ENCODE peak calls at places on chromosomes 1 and 21, in four cellular contexts. L is PC-9, N is fibroblast of lung, P is K562. J is an unnamed sample.
A peak's percentile ranks its signal among the peaks of the same experiment; 100 is the strongest.

GRCh38 chr1:198169704-198170103 is 12.9 kb downstream of the NEK7 start:
- DNase-seq in N (peak; percentile 30), P (peak; percentile 14), L (no peak), J (no peak)

GRCh38 chr1:183780757-183781156 is 24.2 kb upstream of the RGL1 start:
- DNase-seq in L (no peak), P (no peak), N (no peak), J (no peak)

GRCh38 chr1:87927391-87928073 is 598.9 kb downstream of the LMO4 start:
- DNase-seq in N (peak; percentile 74), P (no peak), L (peak; percentile 64), J (no peak)

GRCh38 chr1:235648407-235648907 is 1.1 kb downstream of the GNG4 start:
- DNase-seq in L (no peak), P (no peak), N (no peak), J (no peak)

GRCh38 chr1:51616490-51616889 is 402 bp upstream of the OSBPL9 start:
- DNase-seq in L (no peak), P (no peak), N (no peak), J (no peak)

GRCh38 chr1:167065481-167065880 is 24.7 kb downstream of the GPA33 start:
- DNase-seq in P (no peak), N (no peak), L (no peak), J (no peak)

GRCh38 chr1:81808760-81809159 is 8.0 kb downstream of the ADGRL2 start:
- DNase-seq in L (no peak), N (no peak), P (no peak), J (no peak)

GRCh38 chr1:96234299-96234698 is 487.3 kb upstream of the PTBP2 start:
- DNase-seq in N (peak; percentile 81), P (no peak), L (peak; percentile 25), J (peak; percentile 56)

GRCh38 chr1:104780470-104781078 is 1030.9 kb downstream of the AMY1C start:
- DNase-seq in P (peak; percentile 14), L (peak; percentile 3), N (no peak), J (no peak)

GRCh38 chr21:17688912-17689874 is 76.5 kb upstream of the BTG3 start:
- DNase-seq in N (peak; percentile 67), P (peak; percentile 19), L (peak; percentile 90), J (no peak)
- TF ChIP-seq CTCF in N (no peak), P (peak; percentile 36), L (peak; percentile 73), J (no peak)

GRCh38 chr1:78565393-78565792 is 54.9 kb upstream of the IFI44L start:
- DNase-seq in N (no peak), P (no peak), L (no peak), J (no peak)

DNA sequence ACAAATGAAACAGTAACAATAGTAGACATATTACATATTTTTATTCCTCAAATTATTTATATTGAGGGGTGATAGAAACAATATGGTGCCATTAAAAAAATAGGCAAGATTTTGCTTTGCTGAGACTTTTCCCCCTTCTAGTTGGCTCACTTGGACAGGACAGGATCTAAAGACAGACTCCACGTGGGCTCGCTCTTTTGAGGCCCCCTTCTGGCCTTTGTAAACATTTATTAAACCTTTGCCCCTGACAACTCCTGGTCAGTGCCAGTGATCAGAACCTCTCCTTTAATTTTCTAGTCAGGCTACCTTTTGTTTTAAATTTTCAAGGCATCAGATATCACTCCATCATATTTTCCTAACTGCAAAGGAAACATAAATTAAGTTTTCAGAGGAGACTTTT is 49.7 kb upstream of the IFI44L start:
- DNase-seq in N (no peak), L (no peak), P (no peak), J (no peak)
- TF ChIP-seq CTCF in N (no peak), L (no peak), P (no peak), J (no peak)

DNA sequence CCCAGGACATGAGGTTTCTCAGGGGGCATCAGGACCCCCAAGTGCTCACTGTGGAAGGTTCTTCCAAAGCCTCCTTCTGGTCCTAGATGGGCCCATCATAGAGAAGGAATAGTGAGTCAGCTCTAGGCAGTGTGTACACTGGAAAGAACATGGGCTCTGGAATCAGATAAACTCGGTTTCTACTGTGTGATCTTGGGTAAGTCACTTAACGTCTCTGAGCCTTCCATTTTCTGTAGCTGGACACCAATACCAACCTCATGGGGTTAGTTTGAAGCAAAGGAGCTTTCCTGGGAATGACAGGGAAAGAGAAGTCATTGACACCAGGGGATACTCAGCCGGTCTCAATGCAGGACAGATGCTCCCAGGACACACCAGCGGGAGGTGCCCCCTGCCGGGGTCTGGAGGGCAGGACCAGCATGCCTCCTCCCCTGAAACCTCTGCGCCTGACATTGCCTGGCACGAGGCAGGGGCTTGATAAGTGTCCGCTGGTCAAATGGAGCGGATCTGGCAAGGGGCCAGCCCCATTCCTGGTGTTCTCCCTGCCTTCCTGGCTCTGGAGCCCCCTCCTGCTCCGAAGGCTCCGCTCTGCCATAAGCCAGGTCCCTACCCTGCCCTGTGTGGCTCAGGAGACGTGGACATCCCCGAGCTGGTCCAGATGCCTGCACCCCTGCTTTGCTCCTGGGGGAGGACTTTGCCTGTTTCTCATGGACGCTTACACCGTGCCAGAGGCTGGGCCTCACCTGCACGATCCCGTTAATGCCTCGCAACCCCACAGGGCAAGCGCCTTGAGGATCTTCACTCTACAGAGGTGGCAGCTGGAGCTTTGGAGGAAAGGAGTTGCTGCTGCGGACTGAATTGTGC is 52.8 kb downstream of the EDN2 start:
- DNase-seq in P (no peak), N (no peak), L (no peak), J (no peak)
- TF ChIP-seq CTCF in P (no peak), N (no peak), L (no peak), J (no peak)

DNA sequence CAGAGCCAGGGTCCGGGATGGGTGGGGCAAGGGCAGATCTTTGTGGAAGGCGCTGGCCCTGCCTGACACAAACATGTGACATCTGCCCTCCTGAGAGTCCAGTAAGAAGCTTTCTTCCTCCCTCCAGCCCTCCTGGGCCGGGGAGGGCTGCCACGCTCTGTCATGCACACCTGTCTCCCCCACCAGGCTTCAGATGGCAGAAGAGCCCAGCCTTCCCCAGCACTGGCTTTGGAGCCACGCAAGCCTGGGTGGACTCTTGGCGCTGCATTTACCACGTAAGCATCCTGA is 84.2 kb downstream of the IGSF21 start:
- DNase-seq in N (no peak), L (no peak), P (no peak), J (no peak)
- TF ChIP-seq CTCF in N (no peak), L (no peak), P (no peak), J (no peak)

GRCh38 chr1:70043806-70044205 is 161.6 kb downstream of the LRRC40 start:
- DNase-seq in N (peak; percentile 86), L (peak; percentile 32), P (no peak), J (no peak)

GRCh38 chr1:70039485-70039884 is 165.9 kb downstream of the LRRC40 start:
- DNase-seq in L (no peak), N (no peak), P (peak; percentile 13), J (no peak)

GRCh38 chr1:70044832-70045231 is 160.5 kb downstream of the LRRC40 start:
- DNase-seq in N (peak; percentile 86), L (no peak), P (no peak), J (no peak)

GRCh38 chr1:70042090-70042716 is 163.2 kb downstream of the LRRC40 start:
- DNase-seq in P (peak; percentile 22), N (peak; percentile 45), L (no peak), J (no peak)

DNA sequence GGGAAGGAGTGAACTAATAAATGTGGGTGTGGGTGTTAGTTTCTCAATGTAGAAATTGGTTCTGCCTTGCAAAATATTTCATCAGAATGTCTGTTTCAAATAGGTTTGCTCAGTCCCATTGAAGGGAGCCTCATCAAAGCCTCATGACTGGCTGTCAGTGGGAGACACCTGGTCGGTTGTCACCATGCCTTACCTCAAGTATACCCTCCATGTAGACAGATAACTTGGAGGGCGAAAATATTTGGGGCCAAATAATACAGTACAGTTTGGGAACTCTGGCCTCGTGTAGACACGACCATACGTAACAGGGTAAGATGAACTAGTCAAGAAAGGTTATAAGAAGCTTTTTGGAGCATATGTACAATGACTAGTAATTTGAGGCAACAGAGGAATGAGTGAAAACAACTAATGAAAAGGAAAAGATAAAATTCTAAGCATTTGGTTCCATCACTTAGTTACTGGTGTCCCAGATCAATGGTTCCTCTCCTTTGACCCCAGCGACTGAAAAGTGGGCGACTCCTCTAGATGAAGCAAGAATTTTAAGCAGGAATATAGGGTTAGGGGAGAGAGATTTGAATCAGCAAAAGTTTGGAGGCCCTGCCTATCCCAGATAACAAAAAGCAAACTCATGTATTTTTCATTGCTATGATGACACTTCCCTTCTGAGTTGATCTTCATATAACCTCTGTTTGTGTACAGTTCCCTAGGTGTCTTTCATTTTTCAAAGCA is 163.9 kb downstream of the LRRC40 start:
- DNase-seq in P (peak; percentile 28), N (no peak), L (no peak), J (no peak)
- TF ChIP-seq CTCF in P (no peak), N (no peak), L (no peak), J (no peak)

J was measured in omental fat pad.